ENCODE peak calls at places on chromosomes 16 and 17, in eight cellular contexts. I, A, Z, G, S, K, H and V are unnamed samples. For H3K36me3, the result is how much of the 10 kb centered on the place peaks cover.

GRCh38 chr17:45087496-45087975 is 26.4 kb downstream of the NMT1 start:
- DNase-seq in I (no peak), A (no peak), Z (no peak), G (peak), S (no peak), K (no peak), H (no peak), V (no peak)

GRCh38 chr17:50050431-50051032 is 5.4 kb upstream of the ITGA3 start:
- DNase-seq in I (no peak), A (no peak), Z (no peak), G (no peak), S (no peak), K (no peak), H (no peak), V (no peak)

GRCh38 chr16:65547799-65548446 is 426.1 kb upstream of the CDH11 start:
- DNase-seq in I (no peak), A (peak), Z (no peak), G (peak), S (no peak), K (no peak), H (no peak), V (no peak)

GRCh38 chr16:20897897-20898296 is 2.3 kb downstream of the DCUN1D3 start:
- DNase-seq in I (no peak), A (no peak), Z (no peak), G (peak), S (no peak), K (peak), H (no peak), V (no peak)

GRCh38 chr16:20660325-20660724 is 37.2 kb downstream of the ACSM1 start:
- DNase-seq in I (no peak), A (no peak), Z (no peak), G (no peak), S (no peak), K (no peak), H (no peak), V (no peak)

GRCh38 chr17:73340093-73340596 is 28.3 kb upstream of the CDC42EP4 start:
- DNase-seq in I (no peak), A (peak), Z (no peak), G (peak), S (no peak), K (peak), H (peak), V (no peak)

GRCh38 chr16:83473926-83474660 is 333.7 kb upstream of the HSBP1 start:
- DNase-seq in I (no peak), A (no peak), Z (no peak), G (no peak), S (no peak), K (no peak), H (no peak), V (no peak)

GRCh38 chr17:63542942-63543821 is 7.1 kb upstream of the DCAF7 start:
- DNase-seq in I (no peak), A (no peak), Z (no peak), G (no peak), S (no peak), K (peak), H (no peak), V (no peak)

GRCh38 chr16:68499011-68499410 is 40.1 kb upstream of the ZFP90 start:
- DNase-seq in I (no peak), A (no peak), Z (no peak), G (no peak), S (no peak), K (no peak), H (no peak), V (no peak)

GRCh38 chr17:54505404-54505803 is 395.2 kb upstream of the TOM1L1 start:
- DNase-seq in I (no peak), A (no peak), Z (no peak), G (no peak), S (no peak), K (no peak), H (no peak), V (no peak)

GRCh38 chr17:80546267-80546666 is 1.6 kb downstream of the RPTOR start:
- DNase-seq in I (no peak), A (no peak), Z (no peak), G (no peak), S (no peak), K (no peak), H (no peak), V (no peak)
- H3K4me3 ChIP-seq in I (no peak), A (peak), Z (peak), G (no peak), S (no peak), K (no peak), H (no peak), V (peak)

DNA sequence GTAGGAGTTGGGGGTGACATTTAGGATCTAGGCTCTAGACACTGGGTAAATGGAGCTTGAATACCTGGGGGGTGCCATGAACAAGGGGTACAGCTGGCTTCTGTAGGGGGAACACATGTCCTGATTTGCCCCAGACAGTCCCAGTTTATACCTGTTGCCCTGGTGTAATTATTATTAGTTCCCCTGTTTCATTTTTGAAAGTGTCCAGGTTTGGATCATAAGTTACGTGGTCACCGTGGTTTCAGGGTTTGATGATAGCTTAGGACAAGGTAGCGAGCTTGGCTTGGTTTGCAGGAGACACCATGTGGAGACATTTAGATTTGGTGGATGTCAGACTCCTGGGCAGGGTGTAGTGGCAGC is 5.5 kb downstream of the MLLT6 start:
- DNase-seq in I (no peak), A (no peak), Z (no peak), G (no peak), S (no peak), K (no peak), H (no peak), V (no peak)
- H3K36me3 ChIP-seq in I (half or more), A (under half), Z (under half), G (half or more), S (half or more), K (under half), H (under half), V (under half)

DNA sequence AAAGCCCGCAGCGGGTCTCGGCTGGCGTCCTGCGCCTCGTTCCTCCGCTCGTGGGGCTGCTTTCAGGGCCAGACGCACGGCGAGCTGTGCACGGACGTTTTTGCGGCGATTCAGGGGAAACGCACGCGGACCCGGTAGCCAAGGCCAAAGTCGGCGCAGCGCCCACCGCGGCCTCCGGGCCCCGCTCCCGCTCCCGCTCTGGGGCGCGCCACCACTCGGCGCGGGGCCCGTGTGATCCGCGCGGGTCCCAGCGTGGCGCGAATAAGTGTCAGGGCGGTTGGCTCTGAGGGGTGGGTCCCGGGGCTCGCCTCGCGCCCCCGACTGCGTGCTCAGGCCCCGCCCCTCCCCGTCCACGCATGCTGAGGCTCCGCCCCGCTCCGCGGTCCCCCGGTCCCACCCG is 694 bp upstream of the TBCD start:
- DNase-seq in I (no peak), A (no peak), Z (no peak), G (no peak), S (no peak), K (no peak), H (peak), V (no peak)
- H3K4me3 ChIP-seq in I (no peak), A (peak), Z (no peak), G (peak), S (no peak), K (peak), H (peak), V (no peak)

GRCh38 chr17:46935658-46936266 is 12.8 kb downstream of the GOSR2 start:
- DNase-seq in I (no peak), A (no peak), Z (no peak), G (no peak), S (peak), K (no peak), H (no peak), V (no peak)

GRCh38 chr17:46928472-46929261 is 5.7 kb downstream of the GOSR2 start:
- DNase-seq in I (no peak), A (no peak), Z (no peak), G (no peak), S (no peak), K (no peak), H (no peak), V (no peak)

GRCh38 chr17:46929413-46929812 is 6.5 kb downstream of the GOSR2 start:
- DNase-seq in I (no peak), A (peak), Z (no peak), G (peak), S (no peak), K (no peak), H (no peak), V (no peak)

GRCh38 chr17:46930083-46930482 is 7.1 kb downstream of the GOSR2 start:
- DNase-seq in I (no peak), A (no peak), Z (no peak), G (no peak), S (no peak), K (no peak), H (no peak), V (no peak)

DNA sequence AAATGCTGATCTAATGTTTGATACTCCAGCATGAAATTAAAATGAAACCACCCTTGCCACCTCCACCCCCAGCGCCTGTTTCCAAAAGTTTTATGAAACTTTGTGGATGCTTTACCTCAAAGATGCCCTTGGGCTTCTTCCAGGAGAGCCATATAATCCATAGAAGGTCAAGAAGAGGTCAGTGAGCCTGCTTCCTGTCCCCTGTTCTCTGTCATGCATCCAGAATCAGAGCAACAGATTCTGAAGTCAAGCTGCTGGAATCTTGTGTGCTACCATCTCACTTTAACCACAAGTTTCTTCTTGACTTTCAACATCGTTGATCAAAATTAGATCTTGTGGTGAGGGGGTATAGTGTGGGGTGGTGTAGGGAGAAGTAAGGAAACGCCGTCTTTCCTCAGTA is 8.6 kb downstream of the GOSR2 start:
- DNase-seq in I (no peak), A (no peak), Z (no peak), G (no peak), S (no peak), K (no peak), H (no peak), V (no peak)
- H3K36me3 ChIP-seq in I (half or more), A (under half), Z (under half), G (half or more), S (half or more), K (half or more), H (under half), V (half or more)

GRCh38 chr16:48155926-48156789 is at the start of gene ABCC12:
- DNase-seq in I (no peak), A (no peak), Z (no peak), G (no peak), S (no peak), K (no peak), H (no peak), V (no peak)
- H3K4me3 ChIP-seq in I (no peak), A (no peak), Z (no peak), G (no peak), S (no peak), K (no peak), H (no peak), V (no peak)

GRCh38 chr17:2462481-2462880 is 49.2 kb downstream of the METTL16 start:
- DNase-seq in I (no peak), A (no peak), Z (no peak), G (no peak), S (no peak), K (no peak), H (no peak), V (no peak)

GRCh38 chr17:2468270-2468669 is 43.4 kb downstream of the METTL16 start:
- DNase-seq in I (no peak), A (no peak), Z (no peak), G (peak), S (no peak), K (no peak), H (no peak), V (no peak)

GRCh38 chr17:2466936-2467335 is 44.8 kb downstream of the METTL16 start:
- DNase-seq in I (no peak), A (no peak), Z (no peak), G (no peak), S (no peak), K (no peak), H (no peak), V (no peak)
- H3K36me3 ChIP-seq in I (half or more), A (under half), Z (under half), G (under half), S (half or more), K (half or more), H (under half), V (half or more)

GRCh38 chr17:77437017-77437416 is 296.2 kb downstream of the SEC14L1 start:
- DNase-seq in I (no peak), A (no peak), Z (no peak), G (peak), S (peak), K (no peak), H (no peak), V (peak)
- H3K4me3 ChIP-seq in I (peak), A (no peak), Z (no peak), G (no peak), S (no peak), K (no peak), H (no peak), V (peak)

DNA sequence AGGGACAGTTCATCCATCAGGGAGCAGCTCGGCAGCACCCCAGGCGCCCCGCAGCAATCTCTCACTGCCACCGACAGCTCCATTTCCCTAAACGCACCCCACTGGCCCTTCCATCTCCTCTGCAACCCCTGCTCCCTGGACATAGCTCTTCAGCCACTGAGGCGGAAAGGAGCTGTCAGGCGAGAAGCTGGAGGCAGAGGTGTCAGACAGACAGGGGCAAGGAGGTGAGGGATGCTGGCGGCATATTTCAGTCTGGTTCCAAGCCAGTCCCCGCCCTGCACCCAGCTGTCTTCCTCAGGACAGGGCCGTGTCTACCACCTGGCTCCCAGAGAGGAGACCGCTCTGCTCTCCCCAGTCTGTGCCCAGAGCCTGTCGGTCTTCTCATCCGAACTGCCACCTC is 9.7 kb downstream of the ACLY start:
- DNase-seq in I (no peak), A (no peak), Z (no peak), G (no peak), S (no peak), K (no peak), H (no peak), V (no peak)
- H3K36me3 ChIP-seq in I (half or more), A (half or more), Z (under half), G (half or more), S (half or more), K (half or more), H (under half), V (half or more)